ENCODE peak calls at places on chromosomes 11 and 22, in five cellular contexts. P, R, H, L and W are unnamed samples.

GRCh38 chr22:44440224-44441160 is 57.5 kb downstream of the RTL6 start:
- DNase-seq in P (no peak), R (no peak), H (no peak), L (peak; percentile 44), W (no peak)

GRCh38 chr11:70297341-70297740 is 26.9 kb downstream of the PPFIA1 start:
- DNase-seq in P (no peak), R (no peak), H (no peak), L (no peak), W (no peak)

GRCh38 chr22:38221908-38222796 is 20.4 kb downstream of the MAFF start:
- DNase-seq in P (no peak), R (no peak), H (no peak), L (no peak), W (no peak)

GRCh38 chr11:83945953-83946352 is 659.8 kb upstream of the CCDC90B start:
- DNase-seq in P (no peak), R (no peak), H (no peak), L (no peak), W (no peak)

GRCh38 chr11:56916609-56917008 is 72.1 kb upstream of the OR5AK2 start:
- DNase-seq in P (no peak), R (no peak), H (no peak), L (no peak), W (no peak)

GRCh38 chr11:17593466-17594245 is 46.6 kb downstream of the OTOG start:
- DNase-seq in P (no peak), R (no peak), H (no peak), L (no peak), W (no peak)

GRCh38 chr11:79544324-79544723 is 103.5 kb upstream of the TENM4 start:
- DNase-seq in P (no peak), R (no peak), H (no peak), L (no peak), W (no peak)

GRCh38 chr11:129251067-129251466 is 58.9 kb upstream of the ARHGAP32 start:
- DNase-seq in P (peak; percentile 64), R (no peak), H (no peak), L (no peak), W (no peak)

GRCh38 chr11:33724644-33725035 is 11.6 kb downstream of the CD59 start:
- DNase-seq in P (no peak), R (no peak), H (no peak), L (no peak), W (no peak)

GRCh38 chr11:68066742-68067141 is 27.9 kb downstream of the TCIRG1 start:
- DNase-seq in P (peak; percentile 68), R (no peak), H (no peak), L (no peak), W (no peak)

GRCh38 chr11:17077240-17077519 is 287 bp downstream of the RPS13 start:
- DNase-seq in P (no peak), R (no peak), H (no peak), L (no peak), W (no peak)

GRCh38 chr11:96242191-96242845 is 100.7 kb downstream of the MAML2 start:
- DNase-seq in P (no peak), R (no peak), H (no peak), L (no peak), W (no peak)
- H3K4me3 ChIP-seq in P (no peak overlapping the region), R (no peak overlapping the region), H (peak overlapping the region; percentile 55), L (peak overlapping the region; percentile 41), W (no peak overlapping the region)

GRCh38 chr22:35686298-35686697 is 31.4 kb upstream of the APOL5 start:
- DNase-seq in P (no peak), R (no peak), H (no peak), L (no peak), W (no peak)

GRCh38 chr22:35683560-35683959 is 34.1 kb upstream of the APOL5 start:
- DNase-seq in P (no peak), R (no peak), H (no peak), L (no peak), W (no peak)

GRCh38 chr22:35685731-35686130 is 31.9 kb upstream of the APOL5 start:
- DNase-seq in P (no peak), R (no peak), H (no peak), L (no peak), W (no peak)

GRCh38 chr22:35684732-35685131 is 32.9 kb upstream of the APOL5 start:
- DNase-seq in P (no peak), R (no peak), H (no peak), L (no peak), W (no peak)

GRCh38 chr22:35684270-35684700 is 33.4 kb upstream of the APOL5 start:
- DNase-seq in P (peak; percentile 42), R (peak; percentile 18), H (no peak), L (no peak), W (no peak)
- TF ChIP-seq CTCF in P (peak; percentile 35), R (peak; percentile 28), H (no peak), L (no peak), W (no peak)

DNA sequence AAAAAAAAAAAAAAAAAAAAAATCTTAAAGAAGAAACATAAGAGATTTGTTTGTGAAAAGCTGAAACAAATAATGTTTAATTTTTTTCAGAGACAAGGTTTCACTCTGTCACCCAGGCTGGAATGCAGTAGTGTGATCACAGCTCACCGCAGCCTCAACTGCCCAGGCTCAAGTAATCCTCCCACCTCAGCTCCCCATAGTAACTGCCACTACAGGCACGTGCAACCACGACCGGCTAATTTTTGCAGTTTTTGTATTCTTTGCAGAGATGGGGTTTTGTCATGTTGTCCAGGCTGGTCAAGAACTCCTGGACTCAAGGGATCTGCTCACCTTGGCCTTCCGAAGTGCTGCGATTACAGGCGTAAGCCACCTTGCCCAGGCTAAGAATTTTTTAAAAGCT is 2.9 kb downstream of the CLNS1A start:
- DNase-seq in P (no peak), R (no peak), H (no peak), L (no peak), W (no peak)
- H3K4me3 ChIP-seq in P (no peak overlapping the region), R (no peak overlapping the region), H (no peak overlapping the region), L (no peak overlapping the region), W (no peak overlapping the region)

GRCh38 chr22:28034145-28034759 is 115.2 kb upstream of the PITPNB start:
- DNase-seq in P (no peak), R (no peak), H (no peak), L (peak; percentile 29), W (no peak)

GRCh38 chr22:28030442-28030841 is 111.4 kb upstream of the PITPNB start:
- DNase-seq in P (no peak), R (no peak), H (no peak), L (peak; percentile 33), W (no peak)

GRCh38 chr22:28031383-28031922 is 112.4 kb upstream of the PITPNB start:
- DNase-seq in P (no peak), R (no peak), H (no peak), L (peak; percentile 34), W (no peak)

GRCh38 chr22:28034760-28035401 is 115.8 kb upstream of the PITPNB start:
- DNase-seq in P (peak; percentile 54), R (peak; percentile 70), H (no peak), L (peak; percentile 72), W (no peak)

DNA sequence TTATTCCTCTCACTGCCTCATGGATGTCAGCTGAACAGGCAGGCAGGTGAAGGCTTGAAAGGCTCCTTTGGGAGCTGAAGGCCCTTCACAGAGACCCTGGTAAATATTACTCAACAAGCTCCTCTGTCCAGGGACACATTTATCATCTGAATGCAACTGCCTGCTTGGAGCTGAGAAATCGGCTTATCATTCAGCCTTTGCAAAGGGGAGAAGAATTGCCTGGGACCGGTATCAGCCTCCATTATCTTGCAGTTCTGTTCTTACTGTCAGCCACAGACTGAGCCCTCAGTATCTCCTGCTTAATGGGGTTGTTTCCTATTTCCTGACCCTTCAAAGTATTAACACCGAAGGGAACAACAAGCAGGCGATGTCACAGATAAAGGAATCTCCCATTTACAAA is 113.8 kb upstream of the PITPNB start:
- DNase-seq in P (no peak), R (no peak), H (no peak), L (no peak), W (no peak)
- TF ChIP-seq CTCF in P (no peak), R (no peak), H (no peak), L (no peak), W (no peak)